ENCODE peak calls at places on chromosome 16, in ten cellular contexts. D, W, L, E, H, G, R, O, K and U are unnamed samples.
A peak's percentile ranks its signal among the peaks of the same experiment; 100 is the strongest.

GRCh38 chr16:85521737-85522042 is 91.4 kb upstream of the GSE1 start:
- DNase-seq in H (no peak), R (no peak), O (no peak), G (no peak), L (no peak), E (no peak), K (peak; percentile 33), D (no peak), W (no peak), U (no peak)

GRCh38 chr16:15521758-15522509 is 87.5 kb downstream of the BMERB1 start:
- DNase-seq in O (no peak), D (no peak), L (no peak), G (no peak), H (no peak), R (peak; percentile 86), E (no peak), W (no peak), K (no peak), U (no peak)

GRCh38 chr16:63652091-63652490 is 1469.8 kb downstream of the CDH11 start:
- DNase-seq in K (no peak), E (no peak), H (no peak), L (no peak), R (no peak), D (peak; percentile 7), O (peak; percentile 5), G (no peak), W (no peak), U (no peak)

GRCh38 chr16:17633146-17633966 is 162.6 kb upstream of the XYLT1 start:
- DNase-seq in G (no peak), O (no peak), L (peak; percentile 80), R (no peak), D (no peak), H (no peak), K (no peak), W (no peak), E (no peak), U (no peak)

GRCh38 chr16:75025766-75026165 is 26.9 kb downstream of the ZNRF1 start:
- DNase-seq in D (no peak), G (no peak), W (no peak), E (no peak), R (peak; percentile 47), K (peak; percentile 69), O (no peak), L (no peak), H (no peak), U (no peak)

GRCh38 chr16:69787883-69788282 is 25.8 kb downstream of the WWP2 start:
- DNase-seq in H (no peak), R (no peak), L (no peak), K (no peak), G (no peak), O (peak; percentile 31), E (no peak), W (no peak), D (no peak), U (no peak)

GRCh38 chr16:27826081-27826892 is 237.2 kb downstream of the GSG1L start:
- DNase-seq in E (no peak), D (no peak), K (no peak), O (no peak), W (no peak), L (no peak), G (no peak), H (no peak), R (no peak), U (no peak)

GRCh38 chr16:4089811-4090293 is 26.4 kb downstream of the ADCY9 start:
- DNase-seq in O (no peak), W (no peak), K (no peak), G (no peak), L (no peak), H (no peak), D (peak; percentile 41), E (no peak), R (no peak), U (no peak)

GRCh38 chr16:2257726-2258125 is 6.3 kb upstream of the ECI1 start:
- DNase-seq in G (no peak), H (no peak), O (no peak), R (no peak), W (no peak), D (no peak), K (no peak), L (no peak), E (no peak), U (no peak)

GRCh38 chr16:2256531-2257140 is 5.2 kb upstream of the ECI1 start:
- DNase-seq in L (no peak), O (no peak), E (no peak), G (no peak), R (no peak), K (no peak), W (no peak), H (no peak), D (no peak), U (no peak)

GRCh38 chr16:2260250-2260649 is 7.7 kb downstream of the RNPS1 start:
- DNase-seq in E (no peak), W (no peak), D (no peak), R (no peak), G (no peak), O (no peak), K (no peak), L (no peak), H (no peak), U (no peak)
- H3K36me3 ChIP-seq in E (peaks cover 41% of the 10 kb centered on the region), W (peaks cover 55% of the 10 kb centered on the region), D (peaks cover 23% of the 10 kb centered on the region), R (peaks cover 74% of the 10 kb centered on the region), G (peaks cover 9% of the 10 kb centered on the region), O (peaks cover 17% of the 10 kb centered on the region), K (peaks cover 98% of the 10 kb centered on the region), L (peaks cover 48% of the 10 kb centered on the region), H (peaks cover 100% of the 10 kb centered on the region), U (peaks cover 99% of the 10 kb centered on the region)

GRCh38 chr16:71547168-71547567 is 20.9 kb downstream of the CHST4 start:
- DNase-seq in K (no peak), E (no peak), O (no peak), L (no peak), W (no peak), H (no peak), G (no peak), D (no peak), R (no peak), U (no peak)

GRCh38 chr16:71555230-71555891 is 21.5 kb downstream of the TAT start:
- DNase-seq in G (no peak), D (no peak), K (no peak), H (no peak), L (peak; percentile 45), W (no peak), R (peak; percentile 72), O (no peak), E (peak; percentile 56), U (no peak)

GRCh38 chr16:71557299-71557698 is 19.6 kb downstream of the TAT start:
- DNase-seq in D (no peak), H (no peak), G (no peak), K (no peak), O (no peak), W (no peak), R (no peak), E (no peak), L (no peak), U (no peak)

GRCh38 chr16:71557954-71558582 is 18.8 kb downstream of the TAT start:
- DNase-seq in K (no peak), G (no peak), H (no peak), W (no peak), D (no peak), L (no peak), R (no peak), O (peak; percentile 71), E (no peak), U (no peak)

DNA sequence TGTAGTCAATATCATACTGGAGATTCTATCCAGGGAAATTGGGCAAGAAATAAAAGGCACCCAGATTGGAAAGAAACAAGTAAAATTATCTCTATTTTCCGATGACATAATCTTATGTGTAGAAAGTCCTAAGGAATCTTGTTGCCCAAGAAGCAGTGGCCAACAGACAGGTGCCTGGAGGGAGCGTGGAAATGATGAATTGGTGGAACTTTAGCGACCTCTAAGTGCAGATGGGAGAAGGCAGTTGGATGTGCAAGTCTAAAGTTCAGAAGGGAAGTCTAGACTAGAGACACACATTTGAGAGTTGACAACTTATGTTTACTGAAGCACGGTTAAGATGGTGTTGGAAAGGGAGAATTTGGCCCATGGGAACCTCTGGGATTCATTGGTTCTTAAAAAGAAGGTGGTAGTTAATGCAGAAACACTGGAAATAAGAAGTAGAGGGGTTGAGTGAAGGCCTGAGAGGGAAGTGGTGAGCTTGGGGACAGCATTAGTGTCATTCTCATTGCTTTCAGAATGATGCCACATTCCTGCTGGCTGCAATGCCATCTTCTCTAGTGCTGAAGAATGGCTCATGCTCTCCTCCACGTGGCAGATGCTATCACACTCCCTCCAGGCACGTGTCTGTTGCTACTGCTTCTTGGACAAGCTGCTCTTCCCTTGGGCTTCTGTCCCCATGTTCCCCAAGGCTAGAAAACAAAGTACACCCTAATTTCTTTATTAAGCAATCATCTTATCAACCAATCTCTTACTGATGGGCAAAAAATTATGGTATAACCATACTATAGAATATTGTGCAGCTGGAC is 24.0 kb downstream of the TAT start:
- DNase-seq in D (peak; percentile 33), O (peak; percentile 64), G (no peak), L (no peak), R (no peak), H (no peak), E (no peak), K (no peak), W (no peak), U (no peak)
- TF ChIP-seq CTCF in D (peak; percentile 40), O (peak; percentile 84), G (no peak), L (no peak), R (peak; percentile 17), H (peak; percentile 22), E (no peak), K (peak; percentile 25), W (no peak), U (peak; percentile 41)

GRCh38 chr16:47493358-47494337 is 32.5 kb downstream of the PHKB start:
- DNase-seq in G (no peak), E (no peak), O (no peak), K (no peak), H (no peak), W (no peak), D (no peak), R (no peak), L (no peak), U (no peak)

GRCh38 chr16:47492036-47492427 is 30.9 kb downstream of the PHKB start:
- DNase-seq in O (no peak), E (no peak), L (no peak), R (no peak), H (no peak), D (no peak), G (no peak), W (no peak), K (no peak), U (no peak)

GRCh38 chr16:47488051-47488450 is 26.9 kb downstream of the PHKB start:
- DNase-seq in O (no peak), G (no peak), L (no peak), H (no peak), D (no peak), E (no peak), R (no peak), W (no peak), K (no peak), U (no peak)

GRCh38 chr16:47492428-47493357 is 31.6 kb downstream of the PHKB start:
- DNase-seq in K (peak; percentile 39), O (peak; percentile 92), W (no peak), G (no peak), E (peak; percentile 47), L (no peak), H (no peak), R (peak; percentile 74), D (no peak), U (no peak)

DNA sequence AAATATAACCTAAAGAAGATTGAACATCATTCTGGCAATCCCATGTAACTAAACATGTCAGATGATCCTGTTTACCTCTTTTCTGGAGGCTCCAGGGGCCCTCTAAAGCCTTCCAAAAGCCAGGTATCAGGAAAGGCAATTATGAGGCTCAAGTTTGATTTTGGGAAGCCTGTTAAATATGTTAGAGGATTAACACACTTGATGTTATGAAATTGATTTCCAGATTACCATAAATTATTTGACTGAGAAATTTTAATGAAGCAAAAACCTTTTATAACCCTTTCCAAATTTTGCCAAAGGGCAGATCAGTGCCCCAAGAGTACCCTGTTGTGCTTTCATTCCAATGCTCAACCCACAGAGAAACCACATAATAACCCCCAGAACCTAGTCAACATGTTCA is 29.3 kb downstream of the PHKB start:
- DNase-seq in H (no peak), R (no peak), K (no peak), W (no peak), E (no peak), O (no peak), D (no peak), G (no peak), L (no peak), U (no peak)
- H3K36me3 ChIP-seq in H (peaks cover 6% of the 10 kb centered on the region), R (no peaks in the 10 kb centered on the region), K (no peaks in the 10 kb centered on the region), W (no peaks in the 10 kb centered on the region), E (peaks cover 1% of the 10 kb centered on the region), O (no peaks in the 10 kb centered on the region), D (peaks cover 14% of the 10 kb centered on the region), G (no peaks in the 10 kb centered on the region), L (no peaks in the 10 kb centered on the region), U (no peaks in the 10 kb centered on the region)

DNA sequence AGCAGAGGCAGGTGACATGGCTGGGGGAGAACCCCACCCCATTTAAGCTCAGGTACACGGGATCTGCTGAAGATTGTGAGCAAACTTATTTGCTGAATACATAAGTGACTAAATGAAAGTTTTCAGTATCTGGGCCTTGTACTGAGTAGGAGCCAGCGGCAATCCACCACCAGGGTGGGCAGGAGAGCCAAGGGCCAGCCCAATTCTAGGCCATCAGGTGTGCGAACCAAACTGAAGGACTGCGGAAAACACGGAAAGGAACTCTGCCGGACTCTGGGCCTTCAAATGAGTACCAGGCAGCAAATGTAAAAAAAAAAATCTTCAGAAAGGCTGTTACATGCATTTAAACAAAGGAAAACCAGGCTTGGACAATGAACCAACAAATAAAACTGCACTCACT is 19.7 kb downstream of the ARHGAP17 start:
- DNase-seq in K (no peak), W (no peak), O (no peak), G (no peak), E (no peak), R (no peak), L (no peak), H (no peak), D (no peak), U (no peak)
- TF ChIP-seq CTCF in K (peak; percentile 18), W (no peak), O (peak; percentile 44), G (no peak), E (no peak), R (no peak), L (no peak), H (no peak), D (no peak), U (peak; percentile 10)